ENCODE peak calls at places on chromosomes 5 and 9, in four cellular contexts. Z, A, P and F are unnamed samples.

GRCh38 chr5:159826351-159827222 is 89.7 kb upstream of the ADRA1B start:
- DNase-seq in Z (peak; percentile 47), A (peak; percentile 96), P (no peak), F (no peak)

GRCh38 chr5:106172681-106173532 is 1497.8 kb downstream of the EFNA5 start:
- DNase-seq in Z (peak; percentile 25), A (peak; percentile 80), P (no peak), F (no peak)

GRCh38 chr9:20562051-20562450 is 60.2 kb downstream of the MLLT3 start:
- DNase-seq in Z (no peak), A (no peak), P (no peak), F (no peak)

GRCh38 chr5:151080620-151081425 is at the start of gene TNIP1:
- DNase-seq in Z (peak; percentile 94), A (peak; percentile 94), P (peak; percentile 97), F (peak; percentile 45)

GRCh38 chr5:53481354-53481886 is 991 bp downstream of the FST start:
- DNase-seq in Z (peak; percentile 34), A (no peak), P (no peak), F (no peak)

GRCh38 chr5:124650960-124651662 is 95.3 kb downstream of the ZNF608 start:
- DNase-seq in Z (peak; percentile 60), A (no peak), P (no peak), F (no peak)

GRCh38 chr9:129275626-129276247 is 97.7 kb upstream of the IER5L start:
- DNase-seq in Z (peak; percentile 47), A (peak; percentile 43), P (peak; percentile 10), F (no peak)

GRCh38 chr9:113349434-113350337 is at the start of gene BSPRY:
- DNase-seq in Z (no peak), A (peak; percentile 60), P (no peak), F (no peak)

GRCh38 chr9:31119882-31120481 is 1264.5 kb upstream of the ACO1 start:
- DNase-seq in Z (peak; percentile 76), A (peak; percentile 32), P (no peak), F (no peak)

GRCh38 chr5:64594601-64595518 is 89.0 kb downstream of the RGS7BP start:
- DNase-seq in Z (peak; percentile 7), A (peak; percentile 26), P (no peak), F (peak; percentile 18)

GRCh38 chr5:139294372-139295165 is 1.0 kb downstream of the MATR3 start:
- DNase-seq in Z (peak; percentile 88), A (peak; percentile 55), P (peak; percentile 88), F (no peak)

GRCh38 chr5:141951341-141951781 is 6.6 kb downstream of the PCDH12 start:
- DNase-seq in Z (peak; percentile 19), A (peak; percentile 13), P (no peak), F (no peak)

GRCh38 chr5:78896128-78896527 is 89.0 kb downstream of the ARSB start:
- DNase-seq in Z (peak; percentile 65), A (peak; percentile 20), P (no peak), F (no peak)

GRCh38 chr9:19283108-19283710 is 52.7 kb downstream of the DENND4C start:
- DNase-seq in Z (no peak), A (no peak), P (no peak), F (no peak)

GRCh38 chr5:149268928-149269557 is 2.6 kb upstream of the AFAP1L1 start:
- DNase-seq in Z (peak; percentile 67), A (peak; percentile 96), P (no peak), F (no peak)

GRCh38 chr5:112485802-112486427 is 66.8 kb upstream of the EPB41L4A start:
- DNase-seq in Z (peak; percentile 49), A (no peak), P (no peak), F (no peak)

GRCh38 chr9:35611230-35611797 is 6.3 kb downstream of the TESK1 start:
- DNase-seq in Z (peak; percentile 58), A (peak; percentile 47), P (no peak), F (no peak)

DNA sequence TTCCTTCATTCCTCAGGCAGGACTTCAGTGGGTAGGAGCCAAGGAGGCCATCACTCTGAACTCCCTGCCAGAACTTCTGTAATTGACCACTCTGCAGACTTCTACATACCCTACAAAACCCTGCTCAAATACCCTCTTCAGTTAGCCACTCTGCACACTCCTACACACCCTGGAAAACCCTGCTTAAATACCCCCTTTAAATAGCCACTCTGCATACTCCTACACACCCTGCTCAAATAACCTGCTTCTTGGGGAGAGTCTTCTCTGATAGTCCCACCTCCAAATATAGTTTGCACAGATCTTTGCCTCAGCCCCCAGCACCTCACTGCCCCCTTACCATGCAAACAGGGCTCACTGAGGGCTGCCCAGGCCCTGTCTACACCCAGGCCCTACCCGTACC is 18.6 kb upstream of the CARD19 start:
- DNase-seq in Z (no peak), A (no peak), P (no peak), F (no peak)
- H3K9me3 ChIP-seq in Z (no peaks in the 10 kb centered on the region), A (no peaks in the 10 kb centered on the region), P (no peaks in the 10 kb centered on the region), F (no peaks in the 10 kb centered on the region)

DNA sequence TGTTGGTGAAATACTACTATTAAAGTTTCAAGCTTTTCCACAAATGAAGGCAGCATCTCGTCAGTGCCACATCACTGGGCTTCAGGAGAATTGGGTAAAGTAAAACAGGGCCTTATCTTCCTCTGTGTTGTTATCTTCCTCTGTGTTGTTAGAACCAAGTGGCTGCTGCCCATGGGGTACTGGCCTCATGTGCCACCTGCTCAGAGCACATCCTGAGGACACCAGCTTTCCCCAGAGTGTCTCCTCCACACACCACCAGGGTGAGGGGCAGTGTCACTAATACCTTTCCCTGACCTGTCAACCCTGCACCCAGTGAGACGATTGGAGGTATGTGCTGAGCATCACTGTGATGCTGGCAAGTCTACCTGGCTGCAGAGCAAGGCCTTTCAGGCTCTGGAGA is 499.9 kb downstream of the SEMA5A start:
- DNase-seq in Z (no peak), A (no peak), P (no peak), F (no peak)
- H3K9me3 ChIP-seq in Z (no peaks in the 10 kb centered on the region), A (no peaks in the 10 kb centered on the region), P (no peaks in the 10 kb centered on the region), F (no peaks in the 10 kb centered on the region)

DNA sequence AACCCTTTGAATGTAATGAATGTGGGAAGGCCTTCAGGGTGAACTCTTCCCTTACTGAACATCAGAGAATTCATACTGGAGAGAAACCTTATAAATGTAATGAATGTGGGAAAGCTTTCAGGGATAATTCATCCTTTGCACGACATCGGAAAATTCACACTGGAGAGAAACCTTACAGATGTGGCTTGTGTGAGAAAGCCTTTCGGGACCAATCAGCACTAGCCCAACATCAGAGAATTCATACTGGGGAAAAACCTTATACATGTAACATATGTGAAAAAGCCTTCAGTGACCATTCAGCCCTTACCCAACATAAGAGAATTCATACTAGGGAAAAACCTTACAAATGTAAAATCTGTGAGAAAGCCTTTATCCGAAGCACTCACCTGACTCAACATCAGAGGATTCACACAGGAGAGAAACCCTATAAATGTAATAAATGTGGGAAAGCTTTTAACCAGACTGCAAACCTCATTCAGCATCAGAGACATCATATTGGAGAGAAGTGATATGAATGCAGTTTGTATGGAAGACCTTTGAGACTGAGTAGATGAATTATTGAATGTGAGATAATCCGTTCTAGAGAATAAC is 24.6 kb downstream of the ZNF454 start:
- DNase-seq in Z (no peak), A (no peak), P (no peak), F (no peak)
- H3K9me3 ChIP-seq in Z (no peaks in the 10 kb centered on the region), A (peaks cover 52% of the 10 kb centered on the region), P (peaks cover 47% of the 10 kb centered on the region), F (peaks cover 12% of the 10 kb centered on the region)

GRCh38 chr9:21840647-21841046 is 38.2 kb downstream of the MTAP start:
- DNase-seq in Z (no peak), A (no peak), P (no peak), F (no peak)
- H3K9me3 ChIP-seq in Z (no peaks in the 10 kb centered on the region), A (no peaks in the 10 kb centered on the region), P (no peaks in the 10 kb centered on the region), F (no peaks in the 10 kb centered on the region)

GRCh38 chr9:80556631-80557030 is 984.9 kb downstream of the TLE4 start:
- DNase-seq in Z (peak; percentile 49), A (peak; percentile 76), P (no peak), F (no peak)

GRCh38 chr9:80555782-80556325 is 984.1 kb downstream of the TLE4 start:
- DNase-seq in Z (peak; percentile 37), A (peak; percentile 69), P (no peak), F (no peak)

GRCh38 chr9:80552931-80553330 is 981.2 kb downstream of the TLE4 start:
- DNase-seq in Z (peak; percentile 61), A (no peak), P (no peak), F (no peak)

GRCh38 chr9:80553986-80554715 is 982.4 kb downstream of the TLE4 start:
- DNase-seq in Z (no peak), A (no peak), P (no peak), F (no peak)

DNA sequence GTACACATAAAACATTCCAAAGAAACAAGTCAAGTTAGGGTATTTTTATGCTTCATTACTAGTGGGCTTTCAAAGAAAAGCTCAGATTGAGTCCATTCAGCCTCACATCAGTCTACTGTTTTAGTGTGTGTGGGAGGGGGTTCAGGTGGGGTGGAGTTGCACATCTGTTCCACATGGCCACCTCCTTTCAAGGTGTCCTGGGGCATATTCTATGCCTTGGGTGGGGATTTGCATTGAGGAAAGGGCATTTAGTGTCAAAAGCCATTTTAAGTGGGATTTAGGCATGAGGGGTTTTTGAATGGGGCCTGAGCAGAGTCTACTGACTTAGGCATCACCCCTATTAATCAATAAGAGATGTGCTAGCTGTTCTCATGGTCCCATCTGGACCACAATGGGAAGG is 983.1 kb downstream of the TLE4 start:
- DNase-seq in Z (no peak), A (no peak), P (no peak), F (no peak)
- H3K9me3 ChIP-seq in Z (no peaks in the 10 kb centered on the region), A (no peaks in the 10 kb centered on the region), P (no peaks in the 10 kb centered on the region), F (no peaks in the 10 kb centered on the region)

GRCh38 chr5:158492850-158493249 is 606.9 kb downstream of the EBF1 start:
- DNase-seq in Z (peak; percentile 11), A (no peak), P (no peak), F (no peak)

GRCh38 chr5:158496624-158497023 is 603.1 kb downstream of the EBF1 start:
- DNase-seq in Z (no peak), A (no peak), P (no peak), F (no peak)

GRCh38 chr5:158498959-158499679 is 600.6 kb downstream of the EBF1 start:
- DNase-seq in Z (no peak), A (no peak), P (no peak), F (no peak)

GRCh38 chr5:158499680-158499998 is 600.1 kb downstream of the EBF1 start:
- DNase-seq in Z (no peak), A (no peak), P (no peak), F (no peak)

DNA sequence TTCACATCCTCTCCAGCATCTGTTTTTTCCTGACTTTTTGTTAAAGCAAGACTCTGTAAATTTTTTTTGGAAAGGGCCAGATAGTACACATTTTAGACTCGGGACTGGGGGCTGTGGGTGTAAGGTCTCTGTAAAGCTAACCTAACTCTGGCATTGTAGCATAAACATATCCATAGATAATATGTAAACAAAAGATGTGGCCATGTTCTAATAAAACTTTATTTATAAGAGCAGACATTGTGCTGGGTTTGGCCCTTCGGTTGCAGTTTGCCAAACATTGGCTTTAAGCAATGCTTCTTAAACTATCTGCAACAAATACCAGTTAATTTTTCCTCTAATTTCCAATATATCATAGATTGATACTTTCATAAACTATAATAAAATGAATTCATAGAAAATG is 605.2 kb downstream of the EBF1 start:
- DNase-seq in Z (no peak), A (no peak), P (no peak), F (no peak)
- H3K9me3 ChIP-seq in Z (no peaks in the 10 kb centered on the region), A (no peaks in the 10 kb centered on the region), P (no peaks in the 10 kb centered on the region), F (no peaks in the 10 kb centered on the region)

GRCh38 chr9:111542497-111543254 is 17.7 kb downstream of the ZNF483 start:
- DNase-seq in Z (no peak), A (no peak), P (no peak), F (no peak)
- H3K9me3 ChIP-seq in Z (peaks cover 14% of the 10 kb centered on the region), A (peaks cover 69% of the 10 kb centered on the region), P (peaks cover 34% of the 10 kb centered on the region), F (peaks cover 24% of the 10 kb centered on the region)

GRCh38 chr5:2254404-2254803 is 371.7 kb upstream of the IRX4 start:
- DNase-seq in Z (no peak), A (no peak), P (no peak), F (no peak)
- H3K9me3 ChIP-seq in Z (no peaks in the 10 kb centered on the region), A (no peaks in the 10 kb centered on the region), P (no peaks in the 10 kb centered on the region), F (no peaks in the 10 kb centered on the region)

GRCh38 chr5:27158775-27159174 is 120.4 kb upstream of the CDH9 start:
- DNase-seq in Z (peak; percentile 2), A (no peak), P (no peak), F (no peak)
- H3K9me3 ChIP-seq in Z (no peaks in the 10 kb centered on the region), A (peaks cover 14% of the 10 kb centered on the region), P (no peaks in the 10 kb centered on the region), F (peaks cover 3% of the 10 kb centered on the region)